ENCODE peak calls at places on chromosomes 11 and 22, in seven cellular contexts. One of them, this sample, is unnamed.

GRCh38 chr22:44685384-44686056 is 16.5 kb upstream of the PRR5 start:
- DNase-seq in cardiac fibroblast: peak; percentile 23
- DNase-seq in IMR-90: peak; percentile 51
- DNase-seq in foreskin fibroblast: no peak
- DNase-seq in right atrium auricular region: no peak
- DNase-seq in CD8-positive, alpha-beta memory T cell: peak; percentile 71
- DNase-seq in brain microvascular endothelial cell: peak; percentile 52
- DNase-seq in this sample: peak; percentile 77

GRCh38 chr11:121578216-121579063 is 125.7 kb upstream of the SORL1-AS1 start:
- DNase-seq in cardiac fibroblast: no peak
- DNase-seq in IMR-90: peak; percentile 4
- DNase-seq in foreskin fibroblast: no peak
- DNase-seq in right atrium auricular region: no peak
- DNase-seq in CD8-positive, alpha-beta memory T cell: no peak
- DNase-seq in brain microvascular endothelial cell: no peak
- DNase-seq in this sample: no peak

GRCh38 chr11:118092907-118093571 is 6.3 kb upstream of the SMIM35 start:
- DNase-seq in cardiac fibroblast: no peak
- DNase-seq in IMR-90: no peak
- DNase-seq in foreskin fibroblast: no peak
- DNase-seq in right atrium auricular region: no peak
- DNase-seq in CD8-positive, alpha-beta memory T cell: no peak
- DNase-seq in brain microvascular endothelial cell: no peak
- DNase-seq in this sample: no peak

GRCh38 chr11:8063319-8063718 is 17.7 kb upstream of the TUB start:
- DNase-seq in cardiac fibroblast: peak; percentile 70
- DNase-seq in IMR-90: peak; percentile 72
- DNase-seq in foreskin fibroblast: no peak
- DNase-seq in right atrium auricular region: peak; percentile 80
- DNase-seq in CD8-positive, alpha-beta memory T cell: no peak
- DNase-seq in brain microvascular endothelial cell: no peak
- DNase-seq in this sample: no peak

GRCh38 chr22:43014062-43014875 is 680 bp downstream of the PACSIN2 start:
- DNase-seq in cardiac fibroblast: no peak
- DNase-seq in IMR-90: no peak
- DNase-seq in foreskin fibroblast: no peak
- DNase-seq in right atrium auricular region: no peak
- DNase-seq in CD8-positive, alpha-beta memory T cell: peak; percentile 46
- DNase-seq in brain microvascular endothelial cell: no peak
- DNase-seq in this sample: peak; percentile 68

GRCh38 chr22:36846271-36846670 is 14.5 kb upstream of the NCF4 start:
- DNase-seq in cardiac fibroblast: no peak
- DNase-seq in IMR-90: no peak
- DNase-seq in foreskin fibroblast: no peak
- DNase-seq in right atrium auricular region: no peak
- DNase-seq in CD8-positive, alpha-beta memory T cell: no peak
- DNase-seq in brain microvascular endothelial cell: no peak
- DNase-seq in this sample: no peak

GRCh38 chr11:70731670-70732492 is 333.6 kb downstream of the CTTN start:
- DNase-seq in cardiac fibroblast: no peak
- DNase-seq in IMR-90: no peak
- DNase-seq in foreskin fibroblast: no peak
- DNase-seq in right atrium auricular region: no peak
- DNase-seq in CD8-positive, alpha-beta memory T cell: no peak
- DNase-seq in brain microvascular endothelial cell: no peak
- DNase-seq in this sample: no peak

GRCh38 chr11:95723353-95723942 is 66.1 kb downstream of the FAM76B start:
- DNase-seq in cardiac fibroblast: no peak
- DNase-seq in IMR-90: no peak
- DNase-seq in foreskin fibroblast: no peak
- DNase-seq in right atrium auricular region: no peak
- DNase-seq in CD8-positive, alpha-beta memory T cell: no peak
- DNase-seq in brain microvascular endothelial cell: no peak
- DNase-seq in this sample: no peak

GRCh38 chr11:119774180-119774763 is 45.3 kb upstream of the NECTIN1 start:
- DNase-seq in cardiac fibroblast: peak; percentile 33
- DNase-seq in IMR-90: peak; percentile 13
- DNase-seq in foreskin fibroblast: no peak
- DNase-seq in right atrium auricular region: no peak
- DNase-seq in CD8-positive, alpha-beta memory T cell: no peak
- DNase-seq in brain microvascular endothelial cell: no peak
- DNase-seq in this sample: no peak

GRCh38 chr11:316891-317291 is 3.1 kb downstream of the IFITM1 start:
- DNase-seq in cardiac fibroblast: no peak
- DNase-seq in IMR-90: no peak
- DNase-seq in foreskin fibroblast: no peak
- DNase-seq in right atrium auricular region: no peak
- DNase-seq in CD8-positive, alpha-beta memory T cell: peak; percentile 55
- DNase-seq in brain microvascular endothelial cell: no peak
- DNase-seq in this sample: no peak
- H3K4me3 ChIP-seq in cardiac fibroblast: no peak overlapping the region
- H3K4me3 ChIP-seq in IMR-90: no peak overlapping the region
- H3K4me3 ChIP-seq in foreskin fibroblast: no peak overlapping the region
- H3K4me3 ChIP-seq in right atrium auricular region: peak overlapping the region; percentile 58
- H3K4me3 ChIP-seq in CD8-positive, alpha-beta memory T cell: peak overlapping the region; percentile 98
- H3K4me3 ChIP-seq in brain microvascular endothelial cell: no peak overlapping the region
- H3K4me3 ChIP-seq in this sample: peak overlapping the region; percentile 66

GRCh38 chr11:66408488-66409214 is 12.2 kb upstream of the NPAS4 start:
- DNase-seq in cardiac fibroblast: peak; percentile 94
- DNase-seq in IMR-90: peak; percentile 93
- DNase-seq in foreskin fibroblast: peak; percentile 89
- DNase-seq in right atrium auricular region: peak; percentile 89
- DNase-seq in CD8-positive, alpha-beta memory T cell: peak; percentile 87
- DNase-seq in brain microvascular endothelial cell: peak; percentile 80
- DNase-seq in this sample: peak; percentile 95

GRCh38 chr11:66412110-66412509 is 8.7 kb upstream of the NPAS4 start:
- DNase-seq in cardiac fibroblast: no peak
- DNase-seq in IMR-90: no peak
- DNase-seq in foreskin fibroblast: no peak
- DNase-seq in right atrium auricular region: no peak
- DNase-seq in CD8-positive, alpha-beta memory T cell: no peak
- DNase-seq in brain microvascular endothelial cell: no peak
- DNase-seq in this sample: no peak

GRCh38 chr11:66411323-66411722 is 9.5 kb upstream of the NPAS4 start:
- DNase-seq in cardiac fibroblast: no peak
- DNase-seq in IMR-90: no peak
- DNase-seq in foreskin fibroblast: no peak
- DNase-seq in right atrium auricular region: no peak
- DNase-seq in CD8-positive, alpha-beta memory T cell: no peak
- DNase-seq in brain microvascular endothelial cell: no peak
- DNase-seq in this sample: no peak

GRCh38 chr11:66409226-66409625 is 11.6 kb upstream of the NPAS4 start:
- DNase-seq in cardiac fibroblast: no peak
- DNase-seq in IMR-90: no peak
- DNase-seq in foreskin fibroblast: no peak
- DNase-seq in right atrium auricular region: no peak
- DNase-seq in CD8-positive, alpha-beta memory T cell: no peak
- DNase-seq in brain microvascular endothelial cell: no peak
- DNase-seq in this sample: no peak

GRCh38 chr11:66410191-66410590 is 10.6 kb upstream of the NPAS4 start:
- DNase-seq in cardiac fibroblast: no peak
- DNase-seq in IMR-90: no peak
- DNase-seq in foreskin fibroblast: no peak
- DNase-seq in right atrium auricular region: no peak
- DNase-seq in CD8-positive, alpha-beta memory T cell: no peak
- DNase-seq in brain microvascular endothelial cell: no peak
- DNase-seq in this sample: no peak
- H3K4me3 ChIP-seq in cardiac fibroblast: no peak overlapping the region
- H3K4me3 ChIP-seq in IMR-90: no peak overlapping the region
- H3K4me3 ChIP-seq in foreskin fibroblast: no peak overlapping the region
- H3K4me3 ChIP-seq in right atrium auricular region: no peak overlapping the region
- H3K4me3 ChIP-seq in CD8-positive, alpha-beta memory T cell: no peak overlapping the region
- H3K4me3 ChIP-seq in brain microvascular endothelial cell: no peak overlapping the region
- H3K4me3 ChIP-seq in this sample: no peak overlapping the region

GRCh38 chr11:693887-694562 is 997 bp downstream of the DEAF1 start:
- DNase-seq in cardiac fibroblast: no peak
- DNase-seq in IMR-90: no peak
- DNase-seq in foreskin fibroblast: no peak
- DNase-seq in right atrium auricular region: no peak
- DNase-seq in CD8-positive, alpha-beta memory T cell: no peak
- DNase-seq in brain microvascular endothelial cell: no peak
- DNase-seq in this sample: peak; percentile 74
- H3K4me3 ChIP-seq in cardiac fibroblast: peak overlapping the region; percentile 80
- H3K4me3 ChIP-seq in IMR-90: peak overlapping the region; percentile 90
- H3K4me3 ChIP-seq in foreskin fibroblast: peak overlapping the region; percentile 52
- H3K4me3 ChIP-seq in right atrium auricular region: peak overlapping the region; percentile 92
- H3K4me3 ChIP-seq in CD8-positive, alpha-beta memory T cell: peak overlapping the region; percentile 12
- H3K4me3 ChIP-seq in brain microvascular endothelial cell: peak overlapping the region; percentile 77
- H3K4me3 ChIP-seq in this sample: peak overlapping the region; percentile 81

DNA sequence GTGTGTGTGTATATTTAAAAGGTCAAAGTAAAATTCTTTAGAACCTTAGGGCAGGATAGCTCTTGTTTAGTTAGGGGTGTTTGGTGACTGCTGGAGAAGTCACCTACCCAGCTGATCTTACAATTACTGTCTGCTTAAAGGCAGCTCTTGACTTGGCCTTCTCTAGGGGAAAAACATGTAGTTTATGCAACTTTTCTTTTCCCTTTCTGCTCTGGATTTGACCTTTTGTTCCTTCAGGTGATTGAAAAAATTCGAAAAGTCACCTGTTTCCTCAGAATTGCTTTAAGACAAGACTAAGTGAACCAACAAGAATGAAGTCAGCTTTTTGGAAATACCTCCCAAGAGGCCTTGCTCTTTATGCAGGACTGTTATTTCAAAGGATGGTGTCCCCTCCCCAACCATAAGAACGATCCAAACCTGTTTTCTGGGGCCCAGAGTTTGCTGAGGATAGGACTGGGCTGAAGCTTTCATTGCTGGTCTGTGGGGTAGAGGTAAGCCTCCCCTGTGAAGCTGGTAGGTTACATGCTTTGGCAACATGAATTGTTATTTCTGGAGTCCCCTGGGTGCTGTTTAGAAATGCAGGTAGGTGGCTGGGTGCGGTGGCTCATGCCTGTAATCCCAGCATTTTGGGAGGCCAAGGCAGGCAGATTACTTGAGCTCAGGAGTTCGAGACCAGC is 111.2 kb downstream of the PTPRJ start:
- DNase-seq in cardiac fibroblast: no peak
- DNase-seq in IMR-90: no peak
- DNase-seq in foreskin fibroblast: no peak
- DNase-seq in right atrium auricular region: no peak
- DNase-seq in CD8-positive, alpha-beta memory T cell: no peak
- DNase-seq in brain microvascular endothelial cell: no peak
- DNase-seq in this sample: peak; percentile 19
- H3K4me3 ChIP-seq in cardiac fibroblast: no peak overlapping the region
- H3K4me3 ChIP-seq in IMR-90: no peak overlapping the region
- H3K4me3 ChIP-seq in foreskin fibroblast: no peak overlapping the region
- H3K4me3 ChIP-seq in right atrium auricular region: no peak overlapping the region
- H3K4me3 ChIP-seq in CD8-positive, alpha-beta memory T cell: no peak overlapping the region
- H3K4me3 ChIP-seq in brain microvascular endothelial cell: no peak overlapping the region
- H3K4me3 ChIP-seq in this sample: no peak overlapping the region

DNA sequence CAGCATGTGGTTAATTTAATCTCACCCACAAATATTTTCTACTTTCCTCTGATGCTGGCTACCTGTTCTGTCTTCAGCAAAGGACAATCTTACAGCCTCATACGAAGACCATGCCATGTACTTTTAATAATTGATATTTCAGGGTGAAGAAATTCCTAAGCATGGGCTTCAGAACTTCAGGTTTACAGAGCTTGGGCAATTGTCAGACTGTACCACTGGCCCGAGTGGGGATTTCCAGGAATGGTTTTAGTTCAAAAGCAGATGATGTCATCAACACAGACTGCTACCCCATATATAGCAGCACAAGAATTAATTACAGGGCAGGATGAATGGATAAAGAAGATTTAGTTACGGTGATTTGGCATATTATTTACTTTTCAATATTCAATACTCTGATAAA is 171.8 kb downstream of the ETS1 start:
- DNase-seq in cardiac fibroblast: peak; percentile 71
- DNase-seq in IMR-90: peak; percentile 84
- DNase-seq in foreskin fibroblast: no peak
- DNase-seq in right atrium auricular region: no peak
- DNase-seq in CD8-positive, alpha-beta memory T cell: no peak
- DNase-seq in brain microvascular endothelial cell: peak; percentile 60
- DNase-seq in this sample: no peak
- H3K4me3 ChIP-seq in cardiac fibroblast: no peak overlapping the region
- H3K4me3 ChIP-seq in IMR-90: no peak overlapping the region
- H3K4me3 ChIP-seq in foreskin fibroblast: no peak overlapping the region
- H3K4me3 ChIP-seq in right atrium auricular region: no peak overlapping the region
- H3K4me3 ChIP-seq in CD8-positive, alpha-beta memory T cell: no peak overlapping the region
- H3K4me3 ChIP-seq in brain microvascular endothelial cell: no peak overlapping the region
- H3K4me3 ChIP-seq in this sample: no peak overlapping the region

GRCh38 chr11:75635009-75635909 is 33.6 kb downstream of the MAP6 start:
- DNase-seq in cardiac fibroblast: peak; percentile 10
- DNase-seq in IMR-90: peak; percentile 72
- DNase-seq in foreskin fibroblast: peak; percentile 50
- DNase-seq in right atrium auricular region: peak; percentile 61
- DNase-seq in CD8-positive, alpha-beta memory T cell: no peak
- DNase-seq in brain microvascular endothelial cell: peak; percentile 35
- DNase-seq in this sample: no peak

GRCh38 chr11:75644370-75644769 is 24.5 kb downstream of the MAP6 start:
- DNase-seq in cardiac fibroblast: no peak
- DNase-seq in IMR-90: no peak
- DNase-seq in foreskin fibroblast: no peak
- DNase-seq in right atrium auricular region: no peak
- DNase-seq in CD8-positive, alpha-beta memory T cell: no peak
- DNase-seq in brain microvascular endothelial cell: no peak
- DNase-seq in this sample: no peak

GRCh38 chr11:75637998-75638397 is 30.8 kb downstream of the MAP6 start:
- DNase-seq in cardiac fibroblast: no peak
- DNase-seq in IMR-90: no peak
- DNase-seq in foreskin fibroblast: no peak
- DNase-seq in right atrium auricular region: no peak
- DNase-seq in CD8-positive, alpha-beta memory T cell: no peak
- DNase-seq in brain microvascular endothelial cell: no peak
- DNase-seq in this sample: no peak

GRCh38 chr11:75642402-75643113 is 26.3 kb downstream of the MAP6 start:
- DNase-seq in cardiac fibroblast: no peak
- DNase-seq in IMR-90: no peak
- DNase-seq in foreskin fibroblast: no peak
- DNase-seq in right atrium auricular region: no peak
- DNase-seq in CD8-positive, alpha-beta memory T cell: no peak
- DNase-seq in brain microvascular endothelial cell: no peak
- DNase-seq in this sample: no peak

GRCh38 chr11:75639752-75640151 is 29.1 kb downstream of the MAP6 start:
- DNase-seq in cardiac fibroblast: peak; percentile 51
- DNase-seq in IMR-90: peak; percentile 59
- DNase-seq in foreskin fibroblast: peak; percentile 17
- DNase-seq in right atrium auricular region: peak; percentile 82
- DNase-seq in CD8-positive, alpha-beta memory T cell: no peak
- DNase-seq in brain microvascular endothelial cell: peak; percentile 39
- DNase-seq in this sample: peak; percentile 29
- H3K4me3 ChIP-seq in cardiac fibroblast: no peak overlapping the region
- H3K4me3 ChIP-seq in IMR-90: no peak overlapping the region
- H3K4me3 ChIP-seq in foreskin fibroblast: peak overlapping the region; percentile 4
- H3K4me3 ChIP-seq in right atrium auricular region: no peak overlapping the region
- H3K4me3 ChIP-seq in CD8-positive, alpha-beta memory T cell: no peak overlapping the region
- H3K4me3 ChIP-seq in brain microvascular endothelial cell: no peak overlapping the region
- H3K4me3 ChIP-seq in this sample: no peak overlapping the region

DNA sequence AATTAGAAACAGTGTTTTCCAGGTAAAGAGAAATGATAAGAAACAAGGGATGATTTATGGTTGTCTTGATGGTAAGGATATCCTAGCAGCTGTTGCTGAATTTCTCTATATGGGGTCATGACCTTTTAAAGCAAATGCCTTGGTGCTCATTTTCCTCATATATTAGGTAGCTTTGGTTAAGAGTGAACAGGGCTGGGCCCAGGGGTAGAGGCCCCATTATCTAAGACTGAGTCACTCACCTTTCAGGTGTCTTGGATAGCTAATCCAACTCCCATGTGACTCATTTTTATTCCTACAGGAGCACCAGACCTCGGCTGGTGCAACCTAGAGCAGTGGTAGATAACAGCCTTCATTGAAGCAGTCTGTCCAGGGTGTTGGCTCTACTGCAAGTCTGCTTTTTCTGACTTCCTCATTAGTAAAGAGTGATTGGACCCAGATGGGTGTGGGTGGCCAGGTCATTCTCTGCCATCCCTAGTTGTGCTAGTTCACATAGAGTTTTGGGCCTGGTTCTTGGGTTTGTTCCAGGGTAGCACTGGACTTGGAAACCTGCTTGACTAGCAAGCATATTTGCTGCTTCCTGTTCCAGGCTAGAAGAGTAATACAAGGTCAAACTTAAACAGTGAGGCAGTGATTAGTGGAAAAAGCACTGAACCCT is 37.4 kb downstream of the CTNND1 start:
- DNase-seq in cardiac fibroblast: peak; percentile 41
- DNase-seq in IMR-90: peak; percentile 52
- DNase-seq in foreskin fibroblast: peak; percentile 85
- DNase-seq in right atrium auricular region: no peak
- DNase-seq in CD8-positive, alpha-beta memory T cell: no peak
- DNase-seq in brain microvascular endothelial cell: no peak
- DNase-seq in this sample: no peak
- H3K4me3 ChIP-seq in cardiac fibroblast: no peak overlapping the region
- H3K4me3 ChIP-seq in IMR-90: no peak overlapping the region
- H3K4me3 ChIP-seq in foreskin fibroblast: no peak overlapping the region
- H3K4me3 ChIP-seq in right atrium auricular region: no peak overlapping the region
- H3K4me3 ChIP-seq in CD8-positive, alpha-beta memory T cell: no peak overlapping the region
- H3K4me3 ChIP-seq in brain microvascular endothelial cell: no peak overlapping the region
- H3K4me3 ChIP-seq in this sample: no peak overlapping the region